ENCODE peak calls at places on chromosome 10, in four cellular contexts. One of them, this sample, is unnamed.

GRCh38 chr10:6665847-6666246 is 85.8 kb upstream of the PRKCQ start:
- DNase-seq in coronary artery: no peak
- DNase-seq in Peyer's patch: no peak
- DNase-seq in A549: no peak
- DNase-seq in this sample: peak; percentile 51

GRCh38 chr10:124003070-124003419 is 90.4 kb downstream of the CHST15 start:
- DNase-seq in coronary artery: peak; percentile 69
- DNase-seq in Peyer's patch: peak; percentile 40
- DNase-seq in A549: no peak
- DNase-seq in this sample: no peak

GRCh38 chr10:77925795-77926565 is 575 bp downstream of the DLG5 start:
- DNase-seq in coronary artery: peak; percentile 81
- DNase-seq in Peyer's patch: peak; percentile 66
- DNase-seq in A549: no peak
- DNase-seq in this sample: no peak

GRCh38 chr10:86083664-86084175 is 282.9 kb downstream of the GRID1 start:
- DNase-seq in coronary artery: peak; percentile 63
- DNase-seq in Peyer's patch: no peak
- DNase-seq in A549: no peak
- DNase-seq in this sample: peak; percentile 21

GRCh38 chr10:63169063-63169462 is 35.9 kb downstream of the NRBF2 start:
- DNase-seq in coronary artery: no peak
- DNase-seq in Peyer's patch: no peak
- DNase-seq in A549: no peak
- DNase-seq in this sample: no peak

GRCh38 chr10:1148855-1149620 is 92.9 kb downstream of the WDR37 start:
- DNase-seq in coronary artery: no peak
- DNase-seq in Peyer's patch: no peak
- DNase-seq in A549: no peak
- DNase-seq in this sample: no peak

GRCh38 chr10:128051548-128051947 is 74.7 kb downstream of the MKI67 start:
- DNase-seq in coronary artery: no peak
- DNase-seq in Peyer's patch: no peak
- DNase-seq in A549: no peak
- DNase-seq in this sample: no peak

GRCh38 chr10:49056356-49056755 is 59.0 kb downstream of the VSTM4 start:
- DNase-seq in coronary artery: no peak
- DNase-seq in Peyer's patch: no peak
- DNase-seq in A549: no peak
- DNase-seq in this sample: no peak

GRCh38 chr10:26573674-26574073 is 123.8 kb upstream of the PDSS1 start:
- DNase-seq in coronary artery: no peak
- DNase-seq in Peyer's patch: peak; percentile 47
- DNase-seq in A549: no peak
- DNase-seq in this sample: no peak

GRCh38 chr10:111148025-111148424 is 71.2 kb downstream of the ADRA2A start:
- DNase-seq in coronary artery: no peak
- DNase-seq in Peyer's patch: no peak
- DNase-seq in A549: no peak
- DNase-seq in this sample: no peak

GRCh38 chr10:44696496-44696895 is 214.6 kb upstream of the TMEM72 start:
- DNase-seq in coronary artery: no peak
- DNase-seq in Peyer's patch: no peak
- DNase-seq in A549: no peak
- DNase-seq in this sample: no peak

GRCh38 chr10:116587878-116588590 is 2.7 kb upstream of the PNLIPRP1 start:
- DNase-seq in coronary artery: no peak
- DNase-seq in Peyer's patch: no peak
- DNase-seq in A549: no peak
- DNase-seq in this sample: no peak

GRCh38 chr10:129784286-129784685 is 179.8 kb downstream of the EBF3 start:
- DNase-seq in coronary artery: no peak
- DNase-seq in Peyer's patch: no peak
- DNase-seq in A549: no peak
- DNase-seq in this sample: no peak

GRCh38 chr10:70317943-70318318 is 34.1 kb upstream of the NPFFR1 start:
- DNase-seq in coronary artery: peak; percentile 43
- DNase-seq in Peyer's patch: no peak
- DNase-seq in A549: no peak
- DNase-seq in this sample: no peak

GRCh38 chr10:97532935-97533671 is 34.4 kb downstream of the UBTD1 start:
- DNase-seq in coronary artery: no peak
- DNase-seq in Peyer's patch: no peak
- DNase-seq in A549: peak; percentile 28
- DNase-seq in this sample: no peak

GRCh38 chr10:98916751-98917150 is 318.9 kb downstream of the HPSE2 start:
- DNase-seq in coronary artery: no peak
- DNase-seq in Peyer's patch: no peak
- DNase-seq in A549: no peak
- DNase-seq in this sample: no peak

GRCh38 chr10:9781681-9782080 is 1236.0 kb upstream of the CELF2 start:
- DNase-seq in coronary artery: no peak
- DNase-seq in Peyer's patch: no peak
- DNase-seq in A549: no peak
- DNase-seq in this sample: no peak

GRCh38 chr10:3834410-3834809 is 49.4 kb upstream of the KLF6 start:
- DNase-seq in coronary artery: no peak
- DNase-seq in Peyer's patch: no peak
- DNase-seq in A549: no peak
- DNase-seq in this sample: no peak

GRCh38 chr10:93773705-93774104 is 16.0 kb downstream of the LGI1 start:
- DNase-seq in coronary artery: no peak
- DNase-seq in Peyer's patch: no peak
- DNase-seq in A549: no peak
- DNase-seq in this sample: no peak

GRCh38 chr10:30098624-30099023 is 39.2 kb upstream of the JCAD start:
- DNase-seq in coronary artery: no peak
- DNase-seq in Peyer's patch: no peak
- DNase-seq in A549: no peak
- DNase-seq in this sample: no peak

GRCh38 chr10:122062831-122063674 is 74.1 kb downstream of the TACC2 start:
- DNase-seq in coronary artery: peak; percentile 94
- DNase-seq in Peyer's patch: peak; percentile 88
- DNase-seq in A549: peak; percentile 95
- DNase-seq in this sample: no peak

GRCh38 chr10:76911184-76911583 is 726.4 kb downstream of the KCNMA1 start:
- DNase-seq in coronary artery: no peak
- DNase-seq in Peyer's patch: no peak
- DNase-seq in A549: no peak
- DNase-seq in this sample: no peak

GRCh38 chr10:58436071-58436470 is 50.9 kb downstream of the TFAM start:
- DNase-seq in coronary artery: no peak
- DNase-seq in Peyer's patch: no peak
- DNase-seq in A549: no peak
- DNase-seq in this sample: no peak

GRCh38 chr10:45075821-45076220 is 75.1 kb downstream of the ZNF22 start:
- DNase-seq in coronary artery: no peak
- DNase-seq in Peyer's patch: no peak
- DNase-seq in A549: no peak
- DNase-seq in this sample: no peak

GRCh38 chr10:44983895-44984278 is 5.3 kb upstream of the DEPP1 start:
- DNase-seq in coronary artery: no peak
- DNase-seq in Peyer's patch: peak; percentile 36
- DNase-seq in A549: no peak
- DNase-seq in this sample: no peak

GRCh38 chr10:6580279-6581029 is 378 bp upstream of the PRKCQ start:
- DNase-seq in coronary artery: no peak
- DNase-seq in Peyer's patch: peak; percentile 84
- DNase-seq in A549: peak; percentile 47
- DNase-seq in this sample: peak; percentile 93

GRCh38 chr10:63703113-63703670 is 182.0 kb downstream of the REEP3 start:
- DNase-seq in coronary artery: no peak
- DNase-seq in Peyer's patch: no peak
- DNase-seq in A549: no peak
- DNase-seq in this sample: no peak

GRCh38 chr10:117663750-117664149 is 121.2 kb downstream of the EMX2 start:
- DNase-seq in coronary artery: no peak
- DNase-seq in Peyer's patch: no peak
- DNase-seq in A549: peak; percentile 23
- DNase-seq in this sample: no peak

GRCh38 chr10:97024181-97025073 is 161.3 kb downstream of the SLIT1 start:
- DNase-seq in coronary artery: no peak
- DNase-seq in Peyer's patch: peak; percentile 72
- DNase-seq in A549: peak; percentile 70
- DNase-seq in this sample: no peak

GRCh38 chr10:32582946-32583345 is 137.0 kb downstream of the CCDC7 start:
- DNase-seq in coronary artery: no peak
- DNase-seq in Peyer's patch: no peak
- DNase-seq in A549: peak; percentile 4
- DNase-seq in this sample: no peak

GRCh38 chr10:86178401-86179142 is 188.0 kb downstream of the GRID1 start:
- DNase-seq in coronary artery: no peak
- DNase-seq in Peyer's patch: peak; percentile 47
- DNase-seq in A549: peak; percentile 58
- DNase-seq in this sample: no peak

GRCh38 chr10:28215930-28216329 is 86.9 kb downstream of the MPP7 start:
- DNase-seq in coronary artery: no peak
- DNase-seq in Peyer's patch: peak; percentile 80
- DNase-seq in A549: no peak
- DNase-seq in this sample: no peak

GRCh38 chr10:22779331-22780019 is 65.1 kb upstream of the PIP4K2A start:
- DNase-seq in coronary artery: no peak
- DNase-seq in Peyer's patch: no peak
- DNase-seq in A549: no peak
- DNase-seq in this sample: no peak

GRCh38 chr10:88463811-88464210 is 119.3 kb downstream of the RNLS start:
- DNase-seq in coronary artery: no peak
- DNase-seq in Peyer's patch: no peak
- DNase-seq in A549: no peak
- DNase-seq in this sample: no peak

GRCh38 chr10:97463363-97464132 is 17.6 kb downstream of the ZDHHC16 start:
- DNase-seq in coronary artery: no peak
- DNase-seq in Peyer's patch: peak; percentile 69
- DNase-seq in A549: peak; percentile 63
- DNase-seq in this sample: peak; percentile 32

GRCh38 chr10:68067029-68067428 is 8.1 kb downstream of the HERC4 start:
- DNase-seq in coronary artery: no peak
- DNase-seq in Peyer's patch: no peak
- DNase-seq in A549: no peak
- DNase-seq in this sample: no peak

GRCh38 chr10:121544301-121544869 is 53.9 kb downstream of the FGFR2 start:
- DNase-seq in coronary artery: no peak
- DNase-seq in Peyer's patch: no peak
- DNase-seq in A549: no peak
- DNase-seq in this sample: no peak

GRCh38 chr10:89475567-89475966 is 59.8 kb downstream of the SLC16A12 start:
- DNase-seq in coronary artery: no peak
- DNase-seq in Peyer's patch: no peak
- DNase-seq in A549: no peak
- DNase-seq in this sample: no peak

GRCh38 chr10:103587073-103587472 is 93.6 kb downstream of the NEURL1 start:
- DNase-seq in coronary artery: no peak
- DNase-seq in Peyer's patch: no peak
- DNase-seq in A549: no peak
- DNase-seq in this sample: no peak

GRCh38 chr10:103583871-103584215 is 90.3 kb downstream of the NEURL1 start:
- DNase-seq in coronary artery: no peak
- DNase-seq in Peyer's patch: no peak
- DNase-seq in A549: no peak
- DNase-seq in this sample: no peak

GRCh38 chr10:103584216-103585010 is 90.9 kb downstream of the NEURL1 start:
- DNase-seq in coronary artery: no peak
- DNase-seq in Peyer's patch: peak; percentile 78
- DNase-seq in A549: no peak
- DNase-seq in this sample: peak; percentile 57

GRCh38 chr10:103582331-103583123 is 89.0 kb downstream of the NEURL1 start:
- DNase-seq in coronary artery: no peak
- DNase-seq in Peyer's patch: no peak
- DNase-seq in A549: no peak
- DNase-seq in this sample: no peak

GRCh38 chr10:103585011-103585405 is 91.5 kb downstream of the NEURL1 start:
- DNase-seq in coronary artery: no peak
- DNase-seq in Peyer's patch: no peak
- DNase-seq in A549: no peak
- DNase-seq in this sample: no peak
- H3K4me3 ChIP-seq in coronary artery: peak overlapping the region; percentile 66
- H3K4me3 ChIP-seq in Peyer's patch: peak overlapping the region; percentile 54
- H3K4me3 ChIP-seq in A549: no peak overlapping the region
- H3K4me3 ChIP-seq in this sample: peak overlapping the region; percentile 76

DNA sequence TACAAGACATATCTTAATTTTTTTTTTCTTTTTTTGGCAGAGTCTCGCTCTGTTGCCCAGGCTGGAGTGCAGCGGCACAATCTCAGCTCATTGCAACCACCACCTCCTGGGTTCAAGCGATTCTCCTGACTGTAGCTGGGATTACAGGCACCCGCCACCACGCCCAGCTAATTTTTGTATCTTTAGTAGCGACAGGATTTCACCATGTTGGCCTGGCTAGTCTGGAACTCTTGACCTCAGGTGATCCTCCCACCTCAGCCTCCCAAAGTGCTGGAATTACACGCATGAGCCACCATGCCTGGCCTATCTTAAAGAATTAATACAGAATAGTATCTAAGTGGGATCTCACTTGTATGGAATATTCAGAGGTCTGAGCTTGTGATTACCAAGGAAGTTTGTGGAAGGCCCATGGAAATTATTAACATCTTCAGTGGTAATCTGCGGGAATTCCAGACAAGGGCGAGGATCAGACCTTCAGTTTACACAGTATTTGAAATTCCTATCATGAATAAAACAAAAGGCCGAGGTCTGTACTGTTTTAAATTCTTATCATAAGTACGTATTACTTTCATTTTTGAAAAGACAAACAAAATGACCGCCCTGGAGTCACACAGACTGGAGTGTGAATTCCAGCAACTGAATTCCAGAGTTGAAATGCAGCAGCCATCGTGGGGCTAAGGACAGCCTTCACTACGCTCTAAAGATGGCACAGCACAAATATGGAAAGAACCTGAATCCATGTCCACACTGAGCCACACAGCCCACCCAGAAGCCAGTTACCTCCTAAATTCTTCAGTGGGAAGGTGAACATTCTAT is 16.7 kb downstream of the GPRIN2 start:
- DNase-seq in coronary artery: no peak
- DNase-seq in Peyer's patch: peak; percentile 45
- DNase-seq in A549: peak; percentile 90
- DNase-seq in this sample: no peak
- H3K27ac ChIP-seq in coronary artery: no peak overlapping the region
- H3K27ac ChIP-seq in Peyer's patch: peak overlapping the region; percentile 6
- H3K27ac ChIP-seq in A549: peak overlapping the region; percentile 89
- H3K27ac ChIP-seq in this sample: no peak overlapping the region

GRCh38 chr10:133388973-133389818 is 4.8 kb upstream of the MTG1 start:
- DNase-seq in coronary artery: peak; percentile 54
- DNase-seq in Peyer's patch: peak; percentile 88
- DNase-seq in A549: no peak
- DNase-seq in this sample: peak; percentile 47
- H3K4me3 ChIP-seq in coronary artery: peak overlapping the region; percentile 25
- H3K4me3 ChIP-seq in Peyer's patch: peak overlapping the region; percentile 32
- H3K4me3 ChIP-seq in A549: no peak overlapping the region
- H3K4me3 ChIP-seq in this sample: peak overlapping the region; percentile 58

GRCh38 chr10:90862908-90863514 is 5.2 kb upstream of the HTR7 start:
- DNase-seq in coronary artery: no peak
- DNase-seq in Peyer's patch: no peak
- DNase-seq in A549: peak; percentile 28
- DNase-seq in this sample: no peak
- H3K27ac ChIP-seq in coronary artery: no peak overlapping the region
- H3K27ac ChIP-seq in Peyer's patch: no peak overlapping the region
- H3K27ac ChIP-seq in A549: no peak overlapping the region
- H3K27ac ChIP-seq in this sample: no peak overlapping the region